ENCODE peak calls at places on chromosomes 12 and 14, in seven cellular contexts. J is stomach, O is tibial nerve, N is GM23338, Z is SK-N-SH, R is fibroblast of mammary gland, F is thyroid gland. E is an unnamed sample.

GRCh38 chr14:61417141-61417540 is 95.8 kb downstream of the PRKCH start:
- DNase-seq in J (no peak), O (no peak), N (no peak), Z (no peak), R (no peak), F (no peak), E (no peak)

GRCh38 chr14:102949062-102949800 is 26.8 kb downstream of the AMN start:
- DNase-seq in J (no peak), O (no peak), N (no peak), Z (no peak), R (no peak), F (no peak), E (no peak)

GRCh38 chr12:4900327-4900726 is 9.4 kb upstream of the KCNA1 start:
- DNase-seq in J (no peak), O (no peak), N (no peak), Z (no peak), R (peak), F (no peak), E (no peak)

GRCh38 chr14:93824518-93825234 is 36.4 kb upstream of the PRIMA1 start:
- DNase-seq in J (no peak), O (no peak), N (peak), Z (peak), R (no peak), F (no peak), E (no peak)

GRCh38 chr14:54267172-54267571 is 129.6 kb upstream of the CDKN3 start:
- DNase-seq in J (no peak), O (no peak), N (no peak), Z (no peak), R (no peak), F (peak), E (no peak)

GRCh38 chr12:117580718-117581062 is 219.3 kb upstream of the NOS1 start:
- DNase-seq in J (no peak), O (peak), N (peak), Z (peak), R (no peak), F (peak), E (peak)

GRCh38 chr12:10861366-10861765 is 12.1 kb upstream of the PRR4 start:
- DNase-seq in J (no peak), O (no peak), N (no peak), Z (no peak), R (peak), F (no peak), E (no peak)

GRCh38 chr12:47730341-47730744 is 5.1 kb upstream of the ENDOU start:
- DNase-seq in J (peak), O (no peak), N (no peak), Z (no peak), R (peak), F (peak), E (no peak)

GRCh38 chr14:59358105-59358504 is 107.1 kb downstream of the GPR135 start:
- DNase-seq in J (no peak), O (peak), N (peak), Z (peak), R (peak), F (peak), E (peak)

GRCh38 chr12:67797316-67797741 is 148.8 kb downstream of the DYRK2 start:
- DNase-seq in J (no peak), O (no peak), N (no peak), Z (no peak), R (peak), F (no peak), E (no peak)

GRCh38 chr12:3646561-3647241 is 106.2 kb downstream of the CRACR2A start:
- DNase-seq in J (no peak), O (no peak), N (no peak), Z (no peak), R (no peak), F (peak), E (no peak)

GRCh38 chr12:115661103-115661502 is 616.4 kb downstream of the MED13L start:
- DNase-seq in J (peak), O (peak), N (no peak), Z (no peak), R (peak), F (peak), E (peak)

GRCh38 chr14:103723176-103724081 is 7.8 kb downstream of the ZFYVE21 start:
- DNase-seq in J (no peak), O (no peak), N (no peak), Z (no peak), R (no peak), F (no peak), E (no peak)

GRCh38 chr12:67002711-67003110 is 266.4 kb upstream of the CAND1 start:
- DNase-seq in J (no peak), O (no peak), N (no peak), Z (no peak), R (no peak), F (no peak), E (no peak)

GRCh38 chr12:873954-874353 is 75.5 kb downstream of the RAD52 start:
- DNase-seq in J (no peak), O (no peak), N (no peak), Z (no peak), R (peak), F (no peak), E (no peak)

GRCh38 chr14:53715390-53715730 is 241.3 kb downstream of the BMP4 start:
- DNase-seq in J (no peak), O (no peak), N (no peak), Z (no peak), R (peak), F (no peak), E (peak)

GRCh38 chr14:54807428-54807827 is 95.2 kb downstream of the GCH1 start:
- DNase-seq in J (no peak), O (no peak), N (no peak), Z (no peak), R (no peak), F (no peak), E (no peak)

GRCh38 chr12:67525500-67525884 is 123.1 kb upstream of the DYRK2 start:
- DNase-seq in J (no peak), O (no peak), N (peak), Z (no peak), R (no peak), F (no peak), E (no peak)

GRCh38 chr12:2332947-2333346 is 280.2 kb downstream of the CACNA1C start:
- DNase-seq in J (no peak), O (no peak), N (no peak), Z (no peak), R (no peak), F (no peak), E (no peak)

GRCh38 chr12:62438098-62438692 is 28.4 kb upstream of the MON2 start:
- DNase-seq in J (peak), O (peak), N (peak), Z (peak), R (peak), F (peak), E (peak)

GRCh38 chr12:69688496-69689427 is 10.3 kb downstream of the BEST3 start:
- DNase-seq in J (peak), O (peak), N (peak), Z (peak), R (peak), F (no peak), E (peak)

GRCh38 chr12:5244513-5244972 is 187.4 kb upstream of the NTF3 start:
- DNase-seq in J (peak), O (no peak), N (peak), Z (no peak), R (no peak), F (no peak), E (peak)

DNA sequence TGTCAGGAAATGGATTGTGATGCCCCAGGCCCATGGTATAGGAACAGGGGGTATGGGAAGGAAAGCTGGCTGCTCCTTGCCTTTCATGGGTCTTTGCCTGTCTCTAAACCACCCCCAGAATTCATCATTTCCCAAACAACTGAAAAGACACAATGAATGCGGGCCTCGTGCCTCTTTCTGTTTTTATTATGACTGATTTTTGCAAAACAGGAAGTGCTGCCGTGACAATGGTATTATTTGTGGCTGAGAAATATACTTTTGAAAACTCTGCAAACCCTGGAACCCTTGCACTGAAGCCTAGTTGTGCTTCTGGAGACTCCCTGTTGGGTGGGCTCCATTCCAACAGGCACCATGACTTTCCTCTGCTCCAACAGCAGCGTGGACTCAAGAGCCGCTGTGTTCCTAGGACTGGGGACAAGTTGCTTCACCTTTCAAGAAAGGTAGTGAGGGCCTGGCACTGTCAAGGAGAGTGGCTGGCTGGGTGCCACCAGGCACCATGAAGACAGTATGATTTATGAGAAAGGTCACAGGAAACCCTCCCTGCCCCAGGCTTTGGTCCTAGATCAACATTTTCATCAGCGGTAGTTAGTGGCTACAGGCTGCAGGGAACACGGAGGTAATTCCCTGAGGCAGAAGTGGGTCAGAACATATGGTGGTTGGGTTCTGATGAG is 4.8 kb upstream of the DGLUCY start:
- DNase-seq in J (peak), O (no peak), N (no peak), Z (no peak), R (no peak), F (peak), E (no peak)
- H3K4me3 ChIP-seq in J (no peak), O (no peak), N (no peak), Z (no peak), R (no peak), F (no peak), E (no peak)

GRCh38 chr12:19130224-19131019 is 889 bp downstream of the PLEKHA5 start:
- DNase-seq in J (peak), O (peak), N (peak), Z (peak), R (peak), F (peak), E (peak)
- H3K4me3 ChIP-seq in J (peak), O (peak), N (peak), Z (peak), R (peak), F (peak), E (peak)

GRCh38 chr12:96397756-96398421 is 2.4 kb downstream of the CDK17 start:
- DNase-seq in J (no peak), O (no peak), N (no peak), Z (no peak), R (no peak), F (no peak), E (peak)
- H3K4me3 ChIP-seq in J (peak), O (peak), N (peak), Z (peak), R (peak), F (peak), E (peak)

GRCh38 chr12:14258468-14258947 is 107.0 kb upstream of the ATF7IP start:
- DNase-seq in J (no peak), O (no peak), N (peak), Z (no peak), R (no peak), F (peak), E (peak)

GRCh38 chr12:14256555-14257169 is 108.8 kb upstream of the ATF7IP start:
- DNase-seq in J (peak), O (peak), N (peak), Z (peak), R (peak), F (peak), E (peak)

GRCh38 chr12:14259481-14260010 is 105.9 kb upstream of the ATF7IP start:
- DNase-seq in J (no peak), O (no peak), N (no peak), Z (no peak), R (no peak), F (no peak), E (no peak)

GRCh38 chr12:14257303-14257733 is 108.2 kb upstream of the ATF7IP start:
- DNase-seq in J (no peak), O (no peak), N (no peak), Z (no peak), R (no peak), F (no peak), E (no peak)

DNA sequence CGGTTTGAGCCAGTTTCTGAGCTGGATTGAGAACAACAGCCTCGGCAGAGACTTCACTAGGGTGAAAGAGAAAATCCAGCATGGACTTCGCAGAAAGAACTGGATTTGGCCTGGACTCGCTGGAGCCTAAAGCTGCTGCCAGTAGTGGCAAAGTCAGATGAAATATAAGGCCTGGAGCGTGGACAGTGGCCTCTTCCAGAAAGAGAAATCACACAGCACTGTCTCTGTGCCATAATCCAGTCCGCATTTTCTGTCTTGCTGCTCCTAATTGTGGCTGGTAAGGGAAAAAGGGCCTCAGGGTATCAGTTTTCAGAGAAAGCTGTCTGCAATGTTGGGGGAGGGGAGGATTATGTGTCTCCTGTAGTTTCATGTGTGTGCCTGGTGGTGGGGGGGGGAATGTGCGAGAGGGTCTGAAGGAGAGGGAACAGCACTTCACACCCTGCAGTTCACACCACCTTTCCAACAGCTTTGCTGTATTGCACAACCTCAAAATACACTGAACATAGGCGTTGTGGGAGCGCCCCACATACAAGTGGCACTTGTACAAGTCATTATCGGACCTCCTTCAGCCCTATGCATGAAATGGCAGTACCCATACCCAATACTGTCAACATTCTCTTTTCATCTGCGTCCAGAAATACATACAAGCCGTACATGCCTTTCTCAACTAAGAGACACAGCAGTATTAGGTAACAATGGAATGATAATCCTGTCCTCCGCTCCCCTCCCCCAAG is 107.6 kb upstream of the ATF7IP start:
- DNase-seq in J (peak), O (peak), N (peak), Z (peak), R (peak), F (peak), E (peak)
- H3K4me3 ChIP-seq in J (peak), O (no peak), N (peak), Z (no peak), R (no peak), F (no peak), E (no peak)

GRCh38 chr12:53937099-53937498 is 1.5 kb upstream of the HOXC13 start:
- DNase-seq in J (no peak), O (no peak), N (no peak), Z (no peak), R (no peak), F (no peak), E (no peak)
- H3K4me3 ChIP-seq in J (no peak), O (no peak), N (no peak), Z (no peak), R (no peak), F (no peak), E (no peak)